ENCODE peak calls at places on chromosomes 4 and X, in six cellular contexts. O is iPS DF 19.7; Q is HTR-8/SVneo; T is astrocyte of the spinal cord; W is stimulated activated CD8-positive, alpha-beta memory T cell treated with anti-CD3 and anti-CD28 coated beads, Interleukin-2, amount 100 ng/mL, for 1 hour; A is stimulated activated CD4-positive, alpha-beta T cell treated with anti-CD3 and anti-CD28 coated beads, Interleukin-2, amount 100 ng/mL, for 24 hours. Y is an unnamed sample.

GRCh38 chr4:23268072-23268771 is 575.5 kb downstream of the GBA3 start:
- DNase-seq in A (no peak), Q (no peak), O (no peak), W (no peak), T (no peak), Y (no peak)

GRCh38 chr4:181416966-181417365 is 826.2 kb upstream of the TENM3 start:
- DNase-seq in Q (no peak), W (no peak), A (no peak), O (no peak), T (peak; percentile 3), Y (no peak)

GRCh38 chr4:8374851-8375649 is 65.5 kb downstream of the ACOX3 start:
- DNase-seq in T (no peak), A (no peak), W (no peak), O (no peak), Q (no peak), Y (no peak)

GRCh38 chr4:87219648-87220093 is 747 bp downstream of the KLHL8 start:
- DNase-seq in T (no peak), A (peak; percentile 63), O (no peak), Q (no peak), W (peak; percentile 20), Y (peak; percentile 35)

GRCh38 chr4:74536557-74536956 is 91.6 kb downstream of the AREG start:
- DNase-seq in T (peak; percentile 38), A (no peak), O (no peak), Q (no peak), W (no peak), Y (no peak)

GRCh38 chrX:141468940-141469339 is 115.6 kb downstream of the SPANXA1 start:
- DNase-seq in W (no peak), O (no peak), Q (peak; percentile 2), A (no peak), T (peak; percentile 46), Y (no peak)

GRCh38 chr4:54118850-54119589 is 19.1 kb downstream of the GSX2 start:
- DNase-seq in A (no peak), Q (no peak), O (no peak), T (peak; percentile 78), W (no peak), Y (no peak)

GRCh38 chrX:48071064-48071985 is at the start of gene ZNF630:
- DNase-seq in W (peak; percentile 8), A (peak; percentile 60), Q (no peak), O (no peak), T (peak; percentile 63), Y (peak; percentile 88)

GRCh38 chr4:104129243-104129642 is 365.5 kb downstream of the CXXC4 start:
- DNase-seq in A (no peak), O (no peak), Q (no peak), W (no peak), T (no peak), Y (no peak)

GRCh38 chr4:112702892-112703291 is 65.9 kb downstream of the LARP7 start:
- DNase-seq in W (no peak), O (no peak), T (no peak), Q (no peak), A (no peak), Y (no peak)

GRCh38 chrX:128781506-128781905 is 729.3 kb upstream of the ACTRT1 start:
- DNase-seq in Q (no peak), T (no peak), A (peak; percentile 15), O (peak; percentile 15), W (no peak), Y (peak; percentile 6)

GRCh38 chrX:154014429-154015380 is 5.0 kb downstream of the IRAK1 start:
- DNase-seq in Q (no peak), W (no peak), T (no peak), A (no peak), O (no peak), Y (no peak)

GRCh38 chr4:127249767-127250108 is 383.0 kb upstream of the INTU start:
- DNase-seq in A (no peak), Q (no peak), T (no peak), W (no peak), O (no peak), Y (no peak)

GRCh38 chrX:41137589-41137988 is 52.3 kb downstream of the USP9X start:
- DNase-seq in A (no peak), W (no peak), Q (no peak), T (no peak), O (no peak), Y (no peak)

Y was measured in cerebellum.